ENCODE peak calls at places on chromosomes 2 and 18, in six cellular contexts. B, D, A, X, P and J are unnamed samples.

GRCh38 chr2:17476820-17477219 is 41.4 kb downstream of the RAD51AP2 start:
- DNase-seq in D (no peak), X (no peak), P (no peak), A (no peak), B (no peak), J (no peak)

GRCh38 chr2:8438476-8438875 is 243.4 kb upstream of the ID2 start:
- DNase-seq in A (peak; percentile 35), X (no peak), P (no peak), B (no peak), D (peak; percentile 64), J (no peak)

GRCh38 chr18:54335638-54336173 is 22.0 kb downstream of the STARD6 start:
- DNase-seq in B (no peak), P (no peak), D (no peak), A (no peak), X (no peak), J (no peak)

GRCh38 chr18:4639628-4640310 is 184.7 kb upstream of the DLGAP1 start:
- DNase-seq in A (no peak), D (no peak), B (no peak), X (no peak), P (no peak), J (no peak)

GRCh38 chr2:45739796-45740485 is 88.5 kb downstream of the PRKCE start:
- DNase-seq in A (no peak), B (no peak), P (no peak), X (no peak), D (no peak), J (no peak)

GRCh38 chr2:86297382-86298147 is 39.9 kb downstream of the REEP1 start:
- DNase-seq in D (peak; percentile 77), P (no peak), B (no peak), A (no peak), X (no peak), J (no peak)

GRCh38 chr2:98026927-98027522 is 31.3 kb upstream of the TMEM131 start:
- DNase-seq in D (no peak), P (no peak), X (no peak), A (no peak), B (no peak), J (no peak)

GRCh38 chr2:232444409-232445148 is 11.4 kb upstream of the ALPI start:
- DNase-seq in X (peak; percentile 56), P (no peak), B (peak; percentile 27), A (peak; percentile 60), D (no peak), J (no peak)

GRCh38 chr18:63505566-63506335 is 29.0 kb downstream of the SERPINB5 start:
- DNase-seq in D (no peak), B (peak; percentile 7), X (peak; percentile 19), A (peak; percentile 28), P (no peak), J (no peak)

GRCh38 chr2:178449700-178450573 is 1.0 kb downstream of the PRKRA start:
- DNase-seq in D (no peak), X (no peak), B (no peak), P (no peak), A (peak; percentile 20), J (no peak)

GRCh38 chr2:85015653-85016360 is 44.8 kb downstream of the KCMF1 start:
- DNase-seq in B (no peak), X (no peak), D (no peak), A (no peak), P (no peak), J (no peak)

GRCh38 chr2:120772261-120772660 is 36.6 kb downstream of the GLI2 start:
- DNase-seq in A (no peak), X (no peak), D (peak; percentile 47), P (no peak), B (no peak), J (no peak)

GRCh38 chr18:57559311-57559710 is 27.2 kb downstream of the FECH start:
- DNase-seq in D (no peak), P (no peak), X (no peak), A (no peak), B (no peak), J (no peak)

GRCh38 chr2:72924353-72925240 is 7.3 kb downstream of the EMX1 start:
- DNase-seq in X (no peak), B (no peak), P (no peak), D (peak; percentile 53), A (no peak), J (peak; percentile 51)

GRCh38 chr2:22692751-22693150 is 692.2 kb upstream of the KLHL29 start:
- DNase-seq in A (no peak), B (no peak), D (no peak), X (no peak), P (no peak), J (no peak)

GRCh38 chr18:34626404-34627137 is 83.5 kb upstream of the DTNA start:
- DNase-seq in P (no peak), B (no peak), A (no peak), D (no peak), X (no peak), J (no peak)

GRCh38 chr2:151178187-151178586 is 83.5 kb downstream of the RBM43 start:
- DNase-seq in X (no peak), P (no peak), D (no peak), B (no peak), A (no peak), J (no peak)

GRCh38 chr2:43737097-43737854 is 36.6 kb upstream of the DYNC2LI1 start:
- DNase-seq in X (peak; percentile 18), D (no peak), P (no peak), B (no peak), A (no peak), J (no peak)

GRCh38 chr2:174664084-174664759 is 66.6 kb upstream of the WIPF1 start:
- DNase-seq in X (no peak), B (no peak), A (no peak), D (peak; percentile 71), P (no peak), J (no peak)

GRCh38 chr2:36163520-36164239 is 191.9 kb upstream of the CRIM1 start:
- DNase-seq in X (no peak), P (no peak), B (no peak), A (no peak), D (no peak), J (no peak)

GRCh38 chr2:138087761-138088602 is 123.7 kb downstream of the HNMT start:
- DNase-seq in P (no peak), D (no peak), B (no peak), X (no peak), A (no peak), J (no peak)

GRCh38 chr2:235384624-235385023 is 109.2 kb upstream of the AGAP1 start:
- DNase-seq in P (no peak), X (no peak), A (no peak), D (no peak), B (no peak), J (no peak)

GRCh38 chr2:155975734-155976133 is 356.8 kb downstream of the NR4A2 start:
- DNase-seq in B (no peak), X (no peak), P (no peak), D (no peak), A (no peak), J (no peak)

GRCh38 chr2:159108178-159108893 is 139.9 kb downstream of the TANC1 start:
- DNase-seq in B (no peak), A (no peak), D (no peak), P (no peak), X (no peak), J (peak; percentile 48)

GRCh38 chr2:27808418-27808817 is 36.9 kb downstream of the MRPL33 start:
- DNase-seq in B (no peak), X (no peak), P (peak; percentile 55), A (no peak), D (no peak), J (no peak)

GRCh38 chr2:27806311-27807059 is 35.0 kb downstream of the MRPL33 start:
- DNase-seq in A (no peak), B (no peak), P (no peak), X (no peak), D (no peak), J (no peak)

GRCh38 chr2:27805180-27805579 is 33.7 kb downstream of the MRPL33 start:
- DNase-seq in A (no peak), X (no peak), P (no peak), D (no peak), B (no peak), J (no peak)

GRCh38 chr2:27808984-27809383 is 37.5 kb downstream of the MRPL33 start:
- DNase-seq in B (no peak), P (peak; percentile 62), X (no peak), A (no peak), D (no peak), J (no peak)

GRCh38 chr2:27807476-27807875 is 36.0 kb downstream of the MRPL33 start:
- DNase-seq in D (no peak), A (peak; percentile 32), X (peak; percentile 19), B (no peak), P (no peak), J (no peak)
- TF ChIP-seq POLR2AphosphoS5 in D (no peak), A (no peak), X (no peak), B (no peak), P (no peak), J (no peak)

GRCh38 chr2:162074579-162074922 is 536 bp upstream of the DPP4 start:
- DNase-seq in D (no peak), B (no peak), A (no peak), X (no peak), P (no peak), J (no peak)
- TF ChIP-seq POLR2AphosphoS5 in D (no peak), B (no peak), A (no peak), X (no peak), P (no peak), J (no peak)

GRCh38 chr2:88159955-88160415 is 10.2 kb upstream of the THNSL2 start:
- DNase-seq in X (peak; percentile 52), P (no peak), B (peak; percentile 48), A (peak; percentile 75), D (peak; percentile 76), J (peak; percentile 51)

GRCh38 chr2:88167740-88168139 is 2.4 kb upstream of the THNSL2 start:
- DNase-seq in P (peak; percentile 42), X (no peak), D (no peak), A (no peak), B (no peak), J (no peak)

GRCh38 chr2:88161446-88161845 is 8.7 kb upstream of the THNSL2 start:
- DNase-seq in A (no peak), B (no peak), P (no peak), D (no peak), X (no peak), J (no peak)

GRCh38 chr2:88170472-88170892 is 336 bp downstream of the THNSL2 start:
- DNase-seq in P (peak; percentile 91), A (no peak), X (no peak), D (peak; percentile 67), B (no peak), J (no peak)

GRCh38 chr2:88165604-88166003 is 4.5 kb upstream of the THNSL2 start:
- DNase-seq in P (no peak), D (no peak), X (no peak), B (no peak), A (no peak), J (no peak)
- TF ChIP-seq POLR2AphosphoS5 in P (peak; percentile 33), D (peak; percentile 42), X (no peak), B (no peak), A (no peak), J (no peak)

GRCh38 chr2:202088777-202089176 is 15.7 kb downstream of the KIAA2012 start:
- DNase-seq in X (no peak), B (no peak), P (no peak), A (no peak), D (no peak), J (no peak)

GRCh38 chr2:202090530-202090929 is 17.5 kb downstream of the KIAA2012 start:
- DNase-seq in P (no peak), A (no peak), X (no peak), D (peak; percentile 68), B (no peak), J (no peak)

GRCh38 chr2:202096736-202097135 is 23.7 kb downstream of the KIAA2012 start:
- DNase-seq in P (no peak), X (no peak), D (no peak), A (no peak), B (no peak), J (no peak)

GRCh38 chr2:202091476-202091875 is 18.4 kb downstream of the KIAA2012 start:
- DNase-seq in B (no peak), P (no peak), X (no peak), A (no peak), D (no peak), J (no peak)
- TF ChIP-seq POLR2AphosphoS5 in B (no peak), P (no peak), X (no peak), A (no peak), D (no peak), J (no peak)